ENCODE peak calls at places on chromosomes 2 and 18, in six cellular contexts. One of them, this sample, is unnamed.

GRCh38 chr2:246489-247145 is 17.2 kb downstream of the SH3YL1 start:
- DNase-seq in SK-N-SH: peak
- DNase-seq in HepG2: peak
- DNase-seq in IMR-90: peak
- DNase-seq in GM12878: no peak
- DNase-seq in K562: peak
- DNase-seq in this sample: peak

GRCh38 chr2:75047189-75047812 is 88.9 kb downstream of the POLE4 start:
- DNase-seq in K562: no peak
- DNase-seq in SK-N-SH: no peak
- DNase-seq in GM12878: no peak
- DNase-seq in IMR-90: peak
- DNase-seq in HepG2: peak
- DNase-seq in this sample: peak

GRCh38 chr2:190342601-190343000 is 788 bp upstream of the INPP1 start:
- DNase-seq in SK-N-SH: no peak
- DNase-seq in GM12878: no peak
- DNase-seq in K562: no peak
- DNase-seq in HepG2: no peak
- DNase-seq in IMR-90: no peak
- DNase-seq in this sample: no peak

GRCh38 chr2:225274751-225275150 is 124.8 kb upstream of the NYAP2 start:
- DNase-seq in SK-N-SH: peak
- DNase-seq in GM12878: no peak
- DNase-seq in HepG2: no peak
- DNase-seq in K562: no peak
- DNase-seq in IMR-90: peak
- DNase-seq in this sample: peak

GRCh38 chr2:240280621-240281020 is 140.2 kb upstream of the OTOS start:
- DNase-seq in K562: no peak
- DNase-seq in IMR-90: peak
- DNase-seq in SK-N-SH: no peak
- DNase-seq in HepG2: no peak
- DNase-seq in GM12878: no peak
- DNase-seq in this sample: no peak

GRCh38 chr2:166651080-166651675 is 157.1 kb upstream of the SCN7A start:
- DNase-seq in SK-N-SH: no peak
- DNase-seq in HepG2: no peak
- DNase-seq in K562: no peak
- DNase-seq in GM12878: no peak
- DNase-seq in IMR-90: peak
- DNase-seq in this sample: no peak

GRCh38 chr2:3631161-3631850 is 26.7 kb upstream of the ALLC start:
- DNase-seq in HepG2: no peak
- DNase-seq in SK-N-SH: no peak
- DNase-seq in IMR-90: no peak
- DNase-seq in GM12878: no peak
- DNase-seq in K562: no peak
- DNase-seq in this sample: no peak

GRCh38 chr18:13614701-13615288 is 111.6 kb downstream of the FAM210A start:
- DNase-seq in HepG2: no peak
- DNase-seq in IMR-90: no peak
- DNase-seq in GM12878: no peak
- DNase-seq in K562: no peak
- DNase-seq in SK-N-SH: no peak
- DNase-seq in this sample: no peak

GRCh38 chr18:7941533-7941932 is 374.4 kb downstream of the PTPRM start:
- DNase-seq in SK-N-SH: peak
- DNase-seq in HepG2: no peak
- DNase-seq in GM12878: no peak
- DNase-seq in K562: no peak
- DNase-seq in IMR-90: no peak
- DNase-seq in this sample: no peak

GRCh38 chr18:35504996-35505395 is 7.2 kb upstream of the INO80C start:
- DNase-seq in SK-N-SH: no peak
- DNase-seq in HepG2: no peak
- DNase-seq in IMR-90: no peak
- DNase-seq in GM12878: no peak
- DNase-seq in K562: no peak
- DNase-seq in this sample: no peak

GRCh38 chr18:74982946-74983635 is 225.8 kb downstream of the PTGR3 start:
- DNase-seq in SK-N-SH: no peak
- DNase-seq in IMR-90: no peak
- DNase-seq in GM12878: no peak
- DNase-seq in HepG2: no peak
- DNase-seq in K562: no peak
- DNase-seq in this sample: no peak

GRCh38 chr2:237262838-237263771 is 150.9 kb downstream of the COL6A3 start:
- DNase-seq in K562: no peak
- DNase-seq in IMR-90: peak
- DNase-seq in HepG2: no peak
- DNase-seq in GM12878: no peak
- DNase-seq in SK-N-SH: no peak
- DNase-seq in this sample: no peak

GRCh38 chr2:80073134-80073561 is 231.4 kb downstream of the LRRTM1 start:
- DNase-seq in SK-N-SH: peak
- DNase-seq in IMR-90: peak
- DNase-seq in GM12878: peak
- DNase-seq in HepG2: peak
- DNase-seq in K562: peak
- DNase-seq in this sample: peak

GRCh38 chr18:58045265-58046086 is 1.4 kb downstream of the NEDD4L start:
- DNase-seq in SK-N-SH: peak
- DNase-seq in K562: peak
- DNase-seq in IMR-90: peak
- DNase-seq in HepG2: peak
- DNase-seq in GM12878: no peak
- DNase-seq in this sample: no peak

GRCh38 chr2:46193356-46193755 is 103.9 kb upstream of the EPAS1 start:
- DNase-seq in HepG2: no peak
- DNase-seq in K562: no peak
- DNase-seq in GM12878: no peak
- DNase-seq in SK-N-SH: peak
- DNase-seq in IMR-90: no peak
- DNase-seq in this sample: no peak

GRCh38 chr2:38578832-38579231 is 23.9 kb downstream of the HNRNPLL start:
- DNase-seq in GM12878: no peak
- DNase-seq in IMR-90: no peak
- DNase-seq in K562: no peak
- DNase-seq in HepG2: no peak
- DNase-seq in SK-N-SH: no peak
- DNase-seq in this sample: no peak

GRCh38 chr18:74472312-74472711 is 15.2 kb upstream of the DIPK1C start:
- DNase-seq in GM12878: no peak
- DNase-seq in K562: no peak
- DNase-seq in SK-N-SH: no peak
- DNase-seq in IMR-90: no peak
- DNase-seq in HepG2: no peak
- DNase-seq in this sample: no peak

GRCh38 chr18:49241852-49242251 is 218.6 kb downstream of the DYM start:
- DNase-seq in GM12878: no peak
- DNase-seq in K562: no peak
- DNase-seq in IMR-90: peak
- DNase-seq in SK-N-SH: no peak
- DNase-seq in HepG2: no peak
- DNase-seq in this sample: no peak

GRCh38 chr2:68119504-68119903 is 38.2 kb upstream of the PNO1 start:
- DNase-seq in SK-N-SH: no peak
- DNase-seq in IMR-90: no peak
- DNase-seq in K562: no peak
- DNase-seq in GM12878: no peak
- DNase-seq in HepG2: no peak
- DNase-seq in this sample: no peak

GRCh38 chr2:200677721-200678532 is 92.1 kb downstream of the AOX1 start:
- DNase-seq in GM12878: no peak
- DNase-seq in K562: no peak
- DNase-seq in IMR-90: peak
- DNase-seq in SK-N-SH: no peak
- DNase-seq in HepG2: peak
- DNase-seq in this sample: no peak

DNA sequence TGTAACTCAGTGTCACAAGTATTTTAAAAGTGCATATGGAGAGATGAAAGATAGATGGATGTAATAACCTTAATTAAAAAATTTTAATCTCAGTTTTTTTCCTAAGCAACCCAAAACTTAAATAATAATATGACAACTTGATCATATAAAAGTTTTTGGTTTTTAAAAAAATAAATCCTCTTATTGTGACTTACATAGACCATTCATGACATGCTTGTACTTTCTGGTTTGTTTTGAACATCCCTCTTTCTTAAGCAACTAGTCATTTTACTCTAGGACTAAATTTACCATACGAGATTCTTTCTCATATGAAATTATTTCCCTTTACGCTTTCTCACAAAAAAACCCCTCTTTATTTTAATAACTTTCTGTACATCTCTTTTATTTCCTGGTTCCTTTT is 6.5 kb upstream of the PLA2R1 start:
- DNase-seq in IMR-90: no peak
- DNase-seq in HepG2: no peak
- DNase-seq in SK-N-SH: no peak
- DNase-seq in GM12878: no peak
- DNase-seq in K562: no peak
- DNase-seq in this sample: no peak
- TF ChIP-seq SMC3 in IMR-90: no peak
- TF ChIP-seq SMC3 in HepG2: no peak
- TF ChIP-seq SMC3 in SK-N-SH: no peak
- TF ChIP-seq SMC3 in GM12878: no peak
- TF ChIP-seq SMC3 in K562: no peak
- TF ChIP-seq SMC3 in this sample: no peak

DNA sequence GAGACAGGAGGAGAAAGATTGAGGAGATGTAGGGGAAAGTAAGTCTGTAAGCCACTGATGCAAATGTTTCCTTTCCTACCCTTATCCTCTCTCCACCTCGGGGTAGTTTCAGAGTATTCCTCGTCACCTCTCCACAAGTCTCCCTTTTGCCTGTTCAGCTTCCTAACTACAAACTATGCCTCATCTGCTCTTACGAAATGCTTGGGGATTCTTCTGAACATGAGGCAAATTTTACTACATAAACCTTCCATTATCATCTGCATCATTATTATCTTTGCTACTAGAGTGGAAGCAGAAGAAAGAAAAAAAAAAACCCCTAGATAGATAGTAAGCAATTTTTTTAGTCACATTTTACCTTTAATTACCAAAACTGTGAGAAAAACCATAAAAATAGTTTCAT is 43.1 kb upstream of the CWC22 start:
- DNase-seq in GM12878: no peak
- DNase-seq in K562: no peak
- DNase-seq in IMR-90: peak
- DNase-seq in SK-N-SH: no peak
- DNase-seq in HepG2: no peak
- DNase-seq in this sample: no peak
- TF ChIP-seq SMC3 in GM12878: no peak
- TF ChIP-seq SMC3 in K562: no peak
- TF ChIP-seq SMC3 in IMR-90: no peak
- TF ChIP-seq SMC3 in SK-N-SH: no peak
- TF ChIP-seq SMC3 in HepG2: no peak
- TF ChIP-seq SMC3 in this sample: no peak

GRCh38 chr2:102145939-102146338 is 3.4 kb downstream of the IL1R1 start:
- DNase-seq in GM12878: no peak
- DNase-seq in K562: no peak
- DNase-seq in IMR-90: no peak
- DNase-seq in SK-N-SH: no peak
- DNase-seq in HepG2: no peak
- DNase-seq in this sample: no peak
- TF ChIP-seq SMC3 in GM12878: no peak
- TF ChIP-seq SMC3 in K562: no peak
- TF ChIP-seq SMC3 in IMR-90: no peak
- TF ChIP-seq SMC3 in SK-N-SH: no peak
- TF ChIP-seq SMC3 in HepG2: no peak
- TF ChIP-seq SMC3 in this sample: no peak

GRCh38 chr2:23028106-23028505 is 356.9 kb upstream of the KLHL29 start:
- DNase-seq in HepG2: peak
- DNase-seq in IMR-90: no peak
- DNase-seq in SK-N-SH: peak
- DNase-seq in K562: no peak
- DNase-seq in GM12878: no peak
- DNase-seq in this sample: no peak
- TF ChIP-seq SMC3 in HepG2: no peak
- TF ChIP-seq SMC3 in IMR-90: no peak
- TF ChIP-seq SMC3 in SK-N-SH: no peak
- TF ChIP-seq SMC3 in K562: no peak
- TF ChIP-seq SMC3 in GM12878: no peak
- TF ChIP-seq SMC3 in this sample: no peak

GRCh38 chr2:7753777-7754176 is 836.6 kb downstream of the RNF144A start:
- DNase-seq in K562: no peak
- DNase-seq in IMR-90: no peak
- DNase-seq in HepG2: no peak
- DNase-seq in GM12878: no peak
- DNase-seq in SK-N-SH: no peak
- DNase-seq in this sample: no peak
- TF ChIP-seq SMC3 in K562: no peak
- TF ChIP-seq SMC3 in IMR-90: no peak
- TF ChIP-seq SMC3 in HepG2: no peak
- TF ChIP-seq SMC3 in GM12878: no peak
- TF ChIP-seq SMC3 in SK-N-SH: no peak
- TF ChIP-seq SMC3 in this sample: no peak

GRCh38 chr18:44701227-44701626 is 20.5 kb downstream of the SETBP1 start:
- DNase-seq in K562: no peak
- DNase-seq in HepG2: no peak
- DNase-seq in GM12878: no peak
- DNase-seq in SK-N-SH: no peak
- DNase-seq in IMR-90: no peak
- DNase-seq in this sample: no peak
- TF ChIP-seq SMC3 in K562: no peak
- TF ChIP-seq SMC3 in HepG2: no peak
- TF ChIP-seq SMC3 in GM12878: no peak
- TF ChIP-seq SMC3 in SK-N-SH: no peak
- TF ChIP-seq SMC3 in IMR-90: no peak
- TF ChIP-seq SMC3 in this sample: no peak